ENCODE peak calls at places on chromosomes 5 and 9, in four cellular contexts. One of them, this sample, is unnamed.

GRCh38 chr9:6794936-6795335 is 37.2 kb downstream of the KDM4C start:
- DNase-seq in WTC11: no peak
- DNase-seq in HepG2: no peak
- DNase-seq in K562: no peak
- DNase-seq in this sample: no peak

GRCh38 chr9:18208166-18209059 is 265.5 kb upstream of the ADAMTSL1 start:
- DNase-seq in HepG2: peak
- DNase-seq in WTC11: peak
- DNase-seq in K562: no peak
- DNase-seq in this sample: peak

GRCh38 chr9:82117025-82117424 is 128.5 kb downstream of the SPATA31D1 start:
- DNase-seq in K562: no peak
- DNase-seq in HepG2: no peak
- DNase-seq in WTC11: no peak
- DNase-seq in this sample: no peak

GRCh38 chr5:57736716-57737115 is 254.1 kb upstream of the ACTBL2 start:
- DNase-seq in WTC11: no peak
- DNase-seq in K562: no peak
- DNase-seq in HepG2: no peak
- DNase-seq in this sample: no peak

GRCh38 chr9:38393128-38393809 is 767 bp downstream of the ALDH1B1 start:
- DNase-seq in WTC11: no peak
- DNase-seq in K562: no peak
- DNase-seq in HepG2: no peak
- DNase-seq in this sample: no peak

GRCh38 chr9:13524245-13524644 is 244.8 kb upstream of the MPDZ start:
- DNase-seq in WTC11: no peak
- DNase-seq in HepG2: no peak
- DNase-seq in K562: no peak
- DNase-seq in this sample: no peak

GRCh38 chr9:122374885-122375420 is 4.1 kb downstream of the PTGS1 start:
- DNase-seq in K562: peak
- DNase-seq in WTC11: peak
- DNase-seq in HepG2: no peak
- DNase-seq in this sample: peak

GRCh38 chr5:10219068-10219467 is 30.6 kb downstream of the ATPSCKMT start:
- DNase-seq in WTC11: no peak
- DNase-seq in K562: no peak
- DNase-seq in HepG2: no peak
- DNase-seq in this sample: no peak

GRCh38 chr9:38228331-38229122 is 159.5 kb upstream of the SHB start:
- DNase-seq in K562: no peak
- DNase-seq in WTC11: no peak
- DNase-seq in HepG2: no peak
- DNase-seq in this sample: no peak

GRCh38 chr5:177311361-177311722 is 356 bp downstream of the MXD3 start:
- DNase-seq in HepG2: no peak
- DNase-seq in K562: no peak
- DNase-seq in WTC11: no peak
- DNase-seq in this sample: no peak

GRCh38 chr9:37290881-37291485 is 131.5 kb upstream of the GRHPR start:
- DNase-seq in HepG2: no peak
- DNase-seq in K562: no peak
- DNase-seq in WTC11: no peak
- DNase-seq in this sample: no peak

GRCh38 chr5:87403899-87404298 is 8.8 kb downstream of the CCNH start:
- DNase-seq in HepG2: no peak
- DNase-seq in WTC11: no peak
- DNase-seq in K562: no peak
- DNase-seq in this sample: no peak

GRCh38 chr5:160959804-160960203 is 107.8 kb upstream of the ATP10B start:
- DNase-seq in K562: no peak
- DNase-seq in WTC11: no peak
- DNase-seq in HepG2: no peak
- DNase-seq in this sample: no peak

GRCh38 chr5:151886741-151887261 is 37.9 kb downstream of the GLRA1 start:
- DNase-seq in WTC11: no peak
- DNase-seq in HepG2: no peak
- DNase-seq in K562: no peak
- DNase-seq in this sample: no peak

GRCh38 chr5:152097128-152097527 is 172.5 kb upstream of the GLRA1 start:
- DNase-seq in WTC11: no peak
- DNase-seq in K562: no peak
- DNase-seq in HepG2: no peak
- DNase-seq in this sample: no peak

GRCh38 chr9:8473226-8473625 is 673.6 kb upstream of the DMAC1 start:
- DNase-seq in HepG2: no peak
- DNase-seq in WTC11: no peak
- DNase-seq in K562: no peak
- DNase-seq in this sample: no peak

GRCh38 chr9:33466565-33467495 is 6.9 kb downstream of the NOL6 start:
- DNase-seq in K562: peak
- DNase-seq in HepG2: peak
- DNase-seq in WTC11: peak
- DNase-seq in this sample: peak

GRCh38 chr5:147669113-147669869 is 113.2 kb downstream of the JAKMIP2 start:
- DNase-seq in K562: no peak
- DNase-seq in HepG2: no peak
- DNase-seq in WTC11: no peak
- DNase-seq in this sample: no peak

GRCh38 chr9:34675048-34675714 is 12.7 kb upstream of the CCL27 start:
- DNase-seq in HepG2: peak
- DNase-seq in K562: peak
- DNase-seq in WTC11: peak
- DNase-seq in this sample: peak

GRCh38 chr9:89890326-89890980 is 285.6 kb downstream of the GADD45G start:
- DNase-seq in K562: no peak
- DNase-seq in WTC11: no peak
- DNase-seq in HepG2: no peak
- DNase-seq in this sample: no peak

GRCh38 chr9:91863469-91863868 is 86.6 kb downstream of the ROR2 start:
- DNase-seq in K562: no peak
- DNase-seq in HepG2: no peak
- DNase-seq in WTC11: no peak
- DNase-seq in this sample: no peak

GRCh38 chr5:54325610-54326311 is 15.4 kb upstream of the ARL15 start:
- DNase-seq in K562: peak
- DNase-seq in HepG2: no peak
- DNase-seq in WTC11: no peak
- DNase-seq in this sample: no peak

GRCh38 chr5:147431586-147431985 is 78.3 kb downstream of the DPYSL3 start:
- DNase-seq in WTC11: no peak
- DNase-seq in HepG2: no peak
- DNase-seq in K562: no peak
- DNase-seq in this sample: no peak

GRCh38 chr9:133458643-133459312 is 1.0 kb upstream of the CACFD1 start:
- DNase-seq in HepG2: peak
- DNase-seq in K562: no peak
- DNase-seq in WTC11: peak
- DNase-seq in this sample: no peak

GRCh38 chr5:643811-644271 is 31.7 kb downstream of the CEP72 start:
- DNase-seq in K562: no peak
- DNase-seq in HepG2: no peak
- DNase-seq in WTC11: no peak
- DNase-seq in this sample: no peak

GRCh38 chr5:136058031-136058971 is 29.5 kb downstream of the TGFBI start:
- DNase-seq in HepG2: peak
- DNase-seq in WTC11: peak
- DNase-seq in K562: no peak
- DNase-seq in this sample: peak

GRCh38 chr9:113705306-113705937 is 170.7 kb upstream of the ZNF618 start:
- DNase-seq in HepG2: no peak
- DNase-seq in WTC11: no peak
- DNase-seq in K562: no peak
- DNase-seq in this sample: no peak

GRCh38 chr9:113705938-113706519 is 170.1 kb upstream of the ZNF618 start:
- DNase-seq in WTC11: no peak
- DNase-seq in K562: no peak
- DNase-seq in HepG2: peak
- DNase-seq in this sample: no peak

GRCh38 chr9:113695901-113696300 is 180.2 kb upstream of the ZNF618 start:
- DNase-seq in HepG2: no peak
- DNase-seq in K562: no peak
- DNase-seq in WTC11: no peak
- DNase-seq in this sample: no peak

GRCh38 chr9:113702423-113702755 is 173.7 kb upstream of the ZNF618 start:
- DNase-seq in WTC11: no peak
- DNase-seq in HepG2: no peak
- DNase-seq in K562: no peak
- DNase-seq in this sample: no peak

DNA sequence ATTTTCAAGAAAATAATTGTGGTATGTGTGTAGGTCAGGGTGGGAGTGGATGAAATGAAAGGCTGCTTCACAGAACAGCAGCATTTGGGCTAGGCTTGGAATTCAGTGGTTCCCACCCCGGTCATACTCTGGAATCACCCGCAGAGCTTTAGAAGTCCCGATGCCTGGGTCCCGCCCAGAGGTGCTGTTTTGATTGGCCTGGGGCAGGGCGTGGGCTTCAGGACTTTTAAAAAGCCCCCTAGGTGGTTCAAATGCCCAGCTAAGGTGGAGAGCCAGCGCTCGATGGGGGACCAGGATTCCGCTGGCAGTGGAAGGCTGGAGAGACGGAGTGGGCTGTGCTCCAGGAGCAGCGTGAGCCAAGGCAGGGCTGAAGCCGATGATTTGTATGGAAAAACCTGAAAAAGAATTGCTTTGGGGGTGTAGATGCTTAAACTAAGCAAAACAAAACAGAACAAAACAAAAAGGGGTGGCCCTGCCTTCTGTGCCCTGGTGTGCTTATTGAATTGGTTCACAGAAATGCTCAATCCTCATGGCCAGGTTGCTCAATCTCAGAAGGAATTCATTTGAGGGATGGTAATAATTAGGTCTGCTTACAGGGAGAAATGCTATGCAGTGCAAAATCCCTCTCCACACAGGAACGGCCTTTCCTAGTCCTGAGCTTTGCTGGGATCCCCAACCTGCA is 174.2 kb upstream of the ZNF618 start:
- DNase-seq in K562: no peak
- DNase-seq in WTC11: no peak
- DNase-seq in HepG2: no peak
- DNase-seq in this sample: no peak
- TF ChIP-seq ELF4 in K562: no peak
- TF ChIP-seq ELF4 in WTC11: no peak
- TF ChIP-seq ELF4 in HepG2: no peak
- TF ChIP-seq ELF4 in this sample: no peak

GRCh38 chr5:2158109-2158508 is 275.4 kb upstream of the IRX4 start:
- DNase-seq in K562: no peak
- DNase-seq in HepG2: no peak
- DNase-seq in WTC11: no peak
- DNase-seq in this sample: no peak
- TF ChIP-seq ELF4 in K562: no peak
- TF ChIP-seq ELF4 in HepG2: no peak
- TF ChIP-seq ELF4 in WTC11: no peak
- TF ChIP-seq ELF4 in this sample: no peak

GRCh38 chr5:102154291-102154690 is 141.8 kb downstream of the SLCO4C1 start:
- DNase-seq in HepG2: no peak
- DNase-seq in WTC11: no peak
- DNase-seq in K562: no peak
- DNase-seq in this sample: no peak

GRCh38 chr5:102152906-102153787 is 142.9 kb downstream of the SLCO4C1 start:
- DNase-seq in HepG2: peak
- DNase-seq in K562: no peak
- DNase-seq in WTC11: peak
- DNase-seq in this sample: peak
- TF ChIP-seq ELF4 in HepG2: no peak
- TF ChIP-seq ELF4 in K562: no peak
- TF ChIP-seq ELF4 in WTC11: no peak
- TF ChIP-seq ELF4 in this sample: no peak

DNA sequence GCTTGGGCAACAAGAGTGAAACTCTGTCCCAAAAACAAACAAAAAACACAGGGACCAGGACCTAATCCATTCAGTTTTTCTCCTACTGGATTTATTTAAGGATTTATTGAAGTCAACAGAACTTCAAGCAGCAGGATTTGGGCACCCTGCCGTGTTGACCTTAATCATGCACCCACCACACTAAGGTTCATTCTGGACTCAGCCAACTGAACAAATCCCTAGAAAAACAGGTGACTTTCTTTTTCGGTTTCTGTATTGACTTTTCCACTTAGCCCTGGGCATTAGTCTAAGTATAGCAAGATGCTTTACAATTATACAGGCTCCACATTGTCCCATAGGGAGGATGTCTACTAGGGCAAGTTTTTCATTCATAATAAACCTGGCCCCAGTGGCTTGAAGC is 30.0 kb downstream of the ZNF131 start:
- DNase-seq in WTC11: no peak
- DNase-seq in HepG2: peak
- DNase-seq in K562: no peak
- DNase-seq in this sample: no peak
- TF ChIP-seq ELF4 in WTC11: no peak
- TF ChIP-seq ELF4 in HepG2: no peak
- TF ChIP-seq ELF4 in K562: no peak
- TF ChIP-seq ELF4 in this sample: no peak

GRCh38 chr9:3508531-3509374 is 17.0 kb downstream of the RFX3 start:
- DNase-seq in WTC11: no peak
- DNase-seq in HepG2: no peak
- DNase-seq in K562: no peak
- DNase-seq in this sample: peak
- TF ChIP-seq ELF4 in WTC11: no peak
- TF ChIP-seq ELF4 in HepG2: no peak
- TF ChIP-seq ELF4 in K562: no peak
- TF ChIP-seq ELF4 in this sample: no peak